ENCODE peak calls at places on chromosomes 7 and 10, in six cellular contexts. M is midbrain, R is AG08396, G is amniotic stem cell, C is neural progenitor cell, J is right cardiac atrium. K is an unnamed sample.

GRCh38 chr10:80411681-80412230 is 3.4 kb downstream of the PRXL2A start:
- DNase-seq in M (no peak), R (no peak), G (no peak), C (no peak), J (no peak), K (no peak)

GRCh38 chr10:128475686-128476410 is 349.6 kb upstream of the MKI67 start:
- DNase-seq in M (no peak), R (no peak), G (no peak), C (no peak), J (no peak), K (no peak)

GRCh38 chr7:96737545-96738050 is 28.0 kb upstream of the SEM1 start:
- DNase-seq in M (no peak), R (no peak), G (no peak), C (no peak), J (no peak), K (no peak)

GRCh38 chr10:124010024-124010423 is 83.4 kb downstream of the CHST15 start:
- DNase-seq in M (no peak), R (no peak), G (no peak), C (no peak), J (no peak), K (no peak)

GRCh38 chr7:55065511-55066229 is 46.9 kb downstream of the EGFR start:
- DNase-seq in M (no peak), R (peak; percentile 69), G (peak; percentile 83), C (peak; percentile 34), J (no peak), K (no peak)

GRCh38 chr10:6148251-6148691 is 54.5 kb upstream of the PFKFB3 start:
- DNase-seq in M (no peak), R (no peak), G (no peak), C (no peak), J (no peak), K (peak; percentile 33)

GRCh38 chr7:8591289-8591688 is 157.9 kb downstream of the NXPH1 start:
- DNase-seq in M (no peak), R (no peak), G (no peak), C (no peak), J (no peak), K (no peak)

GRCh38 chr10:119174109-119174508 is 4.5 kb downstream of the PRDX3 start:
- DNase-seq in M (no peak), R (no peak), G (no peak), C (no peak), J (no peak), K (no peak)

GRCh38 chr10:129433266-129433665 is 33.8 kb upstream of the MGMT start:
- DNase-seq in M (no peak), R (no peak), G (no peak), C (no peak), J (no peak), K (no peak)

GRCh38 chr10:86756511-86757109 is at the start of gene BMPR1A:
- DNase-seq in M (no peak), R (peak; percentile 35), G (peak; percentile 86), C (peak; percentile 85), J (peak; percentile 89), K (no peak)

GRCh38 chr10:50216894-50217293 is 34.4 kb downstream of the ASAH2 start:
- DNase-seq in M (peak; percentile 3), R (no peak), G (no peak), C (peak; percentile 75), J (no peak), K (no peak)

GRCh38 chr10:80462277-80462985 is 8.3 kb downstream of the TSPAN14 start:
- DNase-seq in M (peak; percentile 29), R (no peak), G (no peak), C (no peak), J (no peak), K (no peak)

GRCh38 chr10:91924212-91925021 is 847 bp downstream of the BTAF1 start:
- DNase-seq in M (no peak), R (no peak), G (no peak), C (no peak), J (no peak), K (no peak)

GRCh38 chr7:86643478-86644281 is at the start of gene GRM3:
- DNase-seq in M (peak; percentile 78), R (no peak), G (no peak), C (peak; percentile 96), J (peak; percentile 33), K (no peak)

GRCh38 chr10:97798958-97799565 is 27.3 kb upstream of the SFRP5 start:
- DNase-seq in M (no peak), R (no peak), G (no peak), C (no peak), J (no peak), K (no peak)

GRCh38 chr7:102834999-102835398 is 77.8 kb upstream of the LRRC17 start:
- DNase-seq in M (no peak), R (peak; percentile 28), G (peak; percentile 58), C (no peak), J (no peak), K (peak; percentile 18)

GRCh38 chr7:25391295-25391861 is 163.1 kb upstream of the NPVF start:
- DNase-seq in M (peak; percentile 43), R (no peak), G (peak; percentile 24), C (peak; percentile 43), J (no peak), K (no peak)

GRCh38 chr7:44081266-44081748 is 1.0 kb downstream of the POLM start:
- DNase-seq in M (no peak), R (no peak), G (no peak), C (no peak), J (no peak), K (peak; percentile 39)

GRCh38 chr7:130201796-130202195 is 3.4 kb downstream of the TMEM209 start:
- DNase-seq in M (no peak), R (no peak), G (no peak), C (no peak), J (no peak), K (no peak)

GRCh38 chr10:11150255-11150731 is 132.6 kb downstream of the CELF2 start:
- DNase-seq in M (no peak), R (no peak), G (no peak), C (no peak), J (no peak), K (no peak)

GRCh38 chr7:42059275-42059674 is 177.7 kb downstream of the GLI3 start:
- DNase-seq in M (no peak), R (no peak), G (no peak), C (no peak), J (no peak), K (no peak)

GRCh38 chr7:3861941-3862340 is 560.9 kb downstream of the SDK1 start:
- DNase-seq in M (no peak), R (no peak), G (no peak), C (no peak), J (peak; percentile 24), K (no peak)

GRCh38 chr10:121914661-121915060 is 13.2 kb downstream of the ATE1 start:
- DNase-seq in M (no peak), R (no peak), G (no peak), C (no peak), J (no peak), K (no peak)

GRCh38 chr7:148590533-148590932 is at the start of gene C7orf33:
- DNase-seq in M (no peak), R (no peak), G (no peak), C (no peak), J (no peak), K (no peak)

GRCh38 chr7:149882264-149883048 is 8.7 kb downstream of the ATP6V0E2 start:
- DNase-seq in M (peak; percentile 75), R (no peak), G (no peak), C (no peak), J (peak; percentile 67), K (no peak)

GRCh38 chr10:121899727-121900126 is 28.1 kb downstream of the ATE1 start:
- DNase-seq in M (no peak), R (no peak), G (no peak), C (no peak), J (no peak), K (no peak)